ENCODE peak calls at places on chromosomes 3 and 15, in four cellular contexts. One of them, this sample, is unnamed. For H3K9me1, the result is how much of the 10 kb centered on the place peaks cover.

GRCh38 chr3:57382933-57383332 is 90.4 kb upstream of the ASB14 start:
- DNase-seq in endothelial cell of umbilical vein: no peak
- DNase-seq in IMR-90: peak
- DNase-seq in K562: no peak
- DNase-seq in this sample: no peak

GRCh38 chr15:100968043-100968966 is 49.1 kb downstream of the LRRK1 start:
- DNase-seq in K562: no peak
- DNase-seq in IMR-90: peak
- DNase-seq in endothelial cell of umbilical vein: no peak
- DNase-seq in this sample: no peak

GRCh38 chr3:123341871-123342630 is 106.8 kb downstream of the ADCY5 start:
- DNase-seq in IMR-90: no peak
- DNase-seq in K562: peak
- DNase-seq in endothelial cell of umbilical vein: no peak
- DNase-seq in this sample: no peak

GRCh38 chr3:30162579-30162978 is 443.8 kb upstream of the TGFBR2 start:
- DNase-seq in K562: no peak
- DNase-seq in IMR-90: peak
- DNase-seq in endothelial cell of umbilical vein: peak
- DNase-seq in this sample: no peak

GRCh38 chr3:196631655-196632032 is 7.8 kb upstream of the NRROS start:
- DNase-seq in endothelial cell of umbilical vein: no peak
- DNase-seq in K562: peak
- DNase-seq in IMR-90: no peak
- DNase-seq in this sample: no peak

GRCh38 chr15:76345880-76346665 is 9.5 kb downstream of the ISL2 start:
- DNase-seq in endothelial cell of umbilical vein: no peak
- DNase-seq in IMR-90: no peak
- DNase-seq in K562: no peak
- DNase-seq in this sample: no peak

GRCh38 chr3:100231668-100232067 is 29.1 kb upstream of the TBC1D23 start:
- DNase-seq in endothelial cell of umbilical vein: no peak
- DNase-seq in IMR-90: peak
- DNase-seq in K562: no peak
- DNase-seq in this sample: no peak

GRCh38 chr15:98807262-98807661 is 158.9 kb downstream of the IGF1R start:
- DNase-seq in endothelial cell of umbilical vein: no peak
- DNase-seq in K562: no peak
- DNase-seq in IMR-90: peak
- DNase-seq in this sample: no peak

GRCh38 chr3:111314146-111314873 is 227.7 kb upstream of the CD96 start:
- DNase-seq in K562: no peak
- DNase-seq in endothelial cell of umbilical vein: no peak
- DNase-seq in IMR-90: no peak
- DNase-seq in this sample: no peak

GRCh38 chr15:85408270-85408746 is 27.9 kb downstream of the AKAP13 start:
- DNase-seq in IMR-90: no peak
- DNase-seq in endothelial cell of umbilical vein: no peak
- DNase-seq in K562: no peak
- DNase-seq in this sample: no peak

GRCh38 chr3:170419301-170420087 is 826 bp downstream of the CLDN11 start:
- DNase-seq in K562: no peak
- DNase-seq in IMR-90: peak
- DNase-seq in endothelial cell of umbilical vein: peak
- DNase-seq in this sample: no peak

GRCh38 chr3:38721207-38721772 is 71.8 kb upstream of the SCN5A start:
- DNase-seq in K562: no peak
- DNase-seq in IMR-90: no peak
- DNase-seq in endothelial cell of umbilical vein: no peak
- DNase-seq in this sample: no peak

GRCh38 chr15:51401872-51402517 is 60.5 kb downstream of the GLDN start:
- DNase-seq in IMR-90: peak
- DNase-seq in endothelial cell of umbilical vein: peak
- DNase-seq in K562: peak
- DNase-seq in this sample: no peak

GRCh38 chr3:118543823-118544222 is 490.8 kb downstream of the IGSF11 start:
- DNase-seq in K562: no peak
- DNase-seq in IMR-90: no peak
- DNase-seq in endothelial cell of umbilical vein: no peak
- DNase-seq in this sample: no peak

GRCh38 chr15:56866798-56867197 is 51.6 kb upstream of the TCF12 start:
- DNase-seq in K562: no peak
- DNase-seq in endothelial cell of umbilical vein: peak
- DNase-seq in IMR-90: peak
- DNase-seq in this sample: no peak

GRCh38 chr3:173371848-173372487 is 25.6 kb upstream of the NLGN1 start:
- DNase-seq in endothelial cell of umbilical vein: peak
- DNase-seq in K562: no peak
- DNase-seq in IMR-90: peak
- DNase-seq in this sample: no peak

GRCh38 chr3:64188810-64189560 is 36.3 kb downstream of the PRICKLE2 start:
- DNase-seq in IMR-90: peak
- DNase-seq in endothelial cell of umbilical vein: peak
- DNase-seq in K562: no peak
- DNase-seq in this sample: no peak

GRCh38 chr15:60972301-60972700 is 256.8 kb downstream of the RORA start:
- DNase-seq in IMR-90: peak
- DNase-seq in endothelial cell of umbilical vein: peak
- DNase-seq in K562: no peak
- DNase-seq in this sample: peak

GRCh38 chr3:138092023-138092422 is 23.4 kb downstream of the DZIP1L start:
- DNase-seq in endothelial cell of umbilical vein: no peak
- DNase-seq in IMR-90: peak
- DNase-seq in K562: no peak
- DNase-seq in this sample: no peak

GRCh38 chr3:35338186-35338585 is 301.1 kb upstream of the ARPP21 start:
- DNase-seq in IMR-90: no peak
- DNase-seq in K562: no peak
- DNase-seq in endothelial cell of umbilical vein: peak
- DNase-seq in this sample: no peak

DNA sequence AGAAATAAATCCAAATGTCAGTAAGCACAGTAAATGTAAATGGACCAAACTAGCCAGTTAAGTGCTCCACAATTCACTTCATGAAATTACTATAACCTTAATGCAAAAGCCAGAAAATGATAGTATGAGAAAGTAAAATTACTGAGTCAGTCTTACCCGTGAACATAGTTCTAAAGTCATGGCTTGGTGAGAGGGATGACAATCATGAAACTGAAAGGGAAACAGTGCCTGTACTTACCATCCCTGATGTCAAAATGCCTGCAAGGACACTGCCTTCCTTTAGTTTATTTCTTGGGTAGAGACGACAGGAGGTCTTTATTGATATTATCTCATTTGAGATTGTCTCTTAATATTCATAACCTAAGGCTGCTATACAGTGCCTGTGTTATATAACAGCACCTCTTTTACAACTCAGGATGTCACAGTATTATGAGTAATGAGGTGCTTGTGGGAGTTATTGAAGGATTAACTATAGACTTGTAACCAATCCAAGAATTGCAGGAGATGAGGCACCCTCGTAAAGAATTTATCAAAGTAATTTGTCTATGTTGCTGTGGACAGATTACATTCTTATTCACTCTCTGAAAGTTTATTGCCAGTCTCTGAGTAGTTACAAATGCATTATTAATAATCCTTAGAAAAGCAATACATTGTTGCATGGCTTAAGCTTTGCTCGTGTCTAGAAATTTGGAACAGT is 142.9 kb upstream of the BFSP2 start:
- DNase-seq in K562: no peak
- DNase-seq in endothelial cell of umbilical vein: peak
- DNase-seq in IMR-90: no peak
- DNase-seq in this sample: no peak
- H3K9me1 ChIP-seq in K562: under half
- H3K9me1 ChIP-seq in endothelial cell of umbilical vein: under half
- H3K9me1 ChIP-seq in IMR-90: under half
- H3K9me1 ChIP-seq in this sample: under half

GRCh38 chr3:11291808-11292207 is 19.6 kb downstream of the ATG7 start:
- DNase-seq in endothelial cell of umbilical vein: no peak
- DNase-seq in K562: no peak
- DNase-seq in IMR-90: no peak
- DNase-seq in this sample: no peak
- H3K9me1 ChIP-seq in endothelial cell of umbilical vein: under half
- H3K9me1 ChIP-seq in K562: under half
- H3K9me1 ChIP-seq in IMR-90: under half
- H3K9me1 ChIP-seq in this sample: under half

GRCh38 chr3:119695480-119695879 is 7.3 kb upstream of the CFAP91 start:
- DNase-seq in K562: peak
- DNase-seq in endothelial cell of umbilical vein: no peak
- DNase-seq in IMR-90: peak
- DNase-seq in this sample: no peak

GRCh38 chr3:119700920-119701734 is 1.7 kb upstream of the CFAP91 start:
- DNase-seq in endothelial cell of umbilical vein: no peak
- DNase-seq in IMR-90: no peak
- DNase-seq in K562: no peak
- DNase-seq in this sample: no peak

GRCh38 chr3:119700269-119700919 is 2.4 kb upstream of the CFAP91 start:
- DNase-seq in endothelial cell of umbilical vein: peak
- DNase-seq in K562: no peak
- DNase-seq in IMR-90: peak
- DNase-seq in this sample: no peak

GRCh38 chr3:119702530-119703527 is at the start of gene CFAP91:
- DNase-seq in IMR-90: peak
- DNase-seq in endothelial cell of umbilical vein: peak
- DNase-seq in K562: peak
- DNase-seq in this sample: peak

GRCh38 chr3:119697394-119697793 is 5.4 kb upstream of the CFAP91 start:
- DNase-seq in IMR-90: no peak
- DNase-seq in endothelial cell of umbilical vein: no peak
- DNase-seq in K562: no peak
- DNase-seq in this sample: no peak
- H3K9me1 ChIP-seq in IMR-90: under half
- H3K9me1 ChIP-seq in endothelial cell of umbilical vein: under half
- H3K9me1 ChIP-seq in K562: under half
- H3K9me1 ChIP-seq in this sample: under half

DNA sequence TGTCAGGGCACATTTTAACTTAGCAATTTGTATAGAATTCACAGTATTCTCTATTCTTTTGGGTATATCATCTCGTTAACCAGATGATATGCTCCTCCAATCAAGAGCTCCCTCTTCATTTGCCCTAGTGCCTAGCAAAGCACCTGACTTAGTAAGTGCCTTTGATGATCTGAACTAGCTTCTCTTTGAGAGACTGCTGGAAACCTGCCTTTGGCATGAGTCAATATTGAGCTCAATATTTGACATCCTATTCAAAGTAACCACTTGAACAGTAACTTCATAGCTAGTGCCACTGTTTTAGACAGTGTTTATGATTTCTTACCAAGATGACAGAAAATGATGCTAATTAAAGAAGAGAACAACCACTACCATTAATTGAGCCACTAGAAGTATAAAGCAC is 696.3 kb upstream of the UBE2E2 start:
- DNase-seq in K562: no peak
- DNase-seq in endothelial cell of umbilical vein: no peak
- DNase-seq in IMR-90: no peak
- DNase-seq in this sample: no peak
- H3K9me1 ChIP-seq in K562: under half
- H3K9me1 ChIP-seq in endothelial cell of umbilical vein: under half
- H3K9me1 ChIP-seq in IMR-90: under half
- H3K9me1 ChIP-seq in this sample: under half

DNA sequence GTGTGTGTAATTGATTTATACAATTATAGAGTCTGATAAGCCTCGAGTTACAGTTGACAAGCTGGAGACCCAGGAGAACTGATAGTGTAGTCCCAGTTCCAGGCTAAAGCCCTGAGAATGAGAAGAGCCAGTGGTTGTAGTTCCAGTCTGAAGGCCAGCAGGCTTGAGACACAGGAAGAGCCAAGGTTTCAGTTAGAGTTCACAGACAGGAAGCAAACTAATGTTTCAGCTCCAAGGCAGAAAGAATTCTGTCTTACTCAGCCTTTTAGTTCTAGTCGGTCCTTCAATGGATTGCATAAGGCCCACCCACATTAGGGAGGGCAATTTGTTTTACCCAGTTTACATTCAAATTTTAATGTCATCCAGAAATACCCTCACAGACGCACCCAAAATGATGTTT is 102.7 kb downstream of the CDIN1 start:
- DNase-seq in IMR-90: peak
- DNase-seq in K562: no peak
- DNase-seq in endothelial cell of umbilical vein: peak
- DNase-seq in this sample: no peak
- H3K9me1 ChIP-seq in IMR-90: under half
- H3K9me1 ChIP-seq in K562: under half
- H3K9me1 ChIP-seq in endothelial cell of umbilical vein: under half
- H3K9me1 ChIP-seq in this sample: under half

GRCh38 chr15:47682661-47683060 is 34.6 kb upstream of the SEMA6D start:
- DNase-seq in IMR-90: no peak
- DNase-seq in K562: no peak
- DNase-seq in endothelial cell of umbilical vein: no peak
- DNase-seq in this sample: no peak

GRCh38 chr15:47688573-47689086 is 28.7 kb upstream of the SEMA6D start:
- DNase-seq in IMR-90: peak
- DNase-seq in endothelial cell of umbilical vein: peak
- DNase-seq in K562: no peak
- DNase-seq in this sample: no peak

DNA sequence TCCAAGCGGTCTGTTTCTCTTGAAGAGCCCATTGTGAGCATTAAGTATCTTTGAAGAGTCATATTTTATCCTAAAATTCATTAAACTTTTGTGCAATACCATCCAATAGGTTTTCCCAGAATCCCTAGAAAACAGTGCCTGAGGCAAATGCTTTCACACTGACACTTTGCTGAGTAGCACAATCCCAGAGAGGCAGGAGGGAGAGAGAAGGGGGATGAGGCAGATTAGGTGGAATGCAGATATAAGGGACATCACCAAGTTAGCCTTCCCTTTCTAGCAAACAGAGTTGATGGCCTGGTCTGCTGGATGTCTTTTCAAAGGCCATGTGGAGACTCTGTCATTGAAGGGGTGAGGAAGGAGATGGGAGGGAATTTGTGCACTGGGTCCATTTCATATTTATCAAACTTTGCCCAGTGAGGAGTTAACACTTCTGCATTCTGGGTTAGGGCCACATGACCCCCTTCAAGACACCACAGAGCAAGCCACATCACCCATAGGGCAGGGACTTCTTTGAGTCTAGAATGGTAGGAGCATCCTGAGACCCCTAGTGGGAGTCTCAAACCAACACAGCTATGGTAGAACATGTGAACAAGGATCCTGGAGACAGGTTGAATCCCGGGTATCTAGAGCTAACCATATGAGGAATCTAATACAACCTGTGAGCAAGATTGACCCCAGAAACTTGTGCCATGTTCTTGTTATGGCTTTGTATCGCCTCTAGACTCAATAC is 32.0 kb upstream of the SEMA6D start:
- DNase-seq in endothelial cell of umbilical vein: no peak
- DNase-seq in IMR-90: peak
- DNase-seq in K562: no peak
- DNase-seq in this sample: no peak
- H3K9me1 ChIP-seq in endothelial cell of umbilical vein: under half
- H3K9me1 ChIP-seq in IMR-90: under half
- H3K9me1 ChIP-seq in K562: under half
- H3K9me1 ChIP-seq in this sample: under half

This sample was measured in keratinocyte.